ENCODE peak calls at places on chromosome 2, in five cellular contexts. One of them, this sample, is unnamed.

GRCh38 chr2:189047469-189047868 is 73.3 kb downstream of the COL3A1 start:
- DNase-seq in spleen: no peak
- DNase-seq in fibroblast of the aortic adventitia: no peak
- DNase-seq in Peyer's patch: no peak
- DNase-seq in tibial artery: no peak
- DNase-seq in this sample: no peak

GRCh38 chr2:224909885-224910517 is 132.3 kb downstream of the DOCK10 start:
- DNase-seq in spleen: no peak
- DNase-seq in fibroblast of the aortic adventitia: peak; percentile 92
- DNase-seq in Peyer's patch: no peak
- DNase-seq in tibial artery: peak; percentile 73
- DNase-seq in this sample: peak; percentile 82

GRCh38 chr2:190534310-190535118 is at the start of gene NEMP2:
- DNase-seq in spleen: peak; percentile 97
- DNase-seq in fibroblast of the aortic adventitia: peak; percentile 35
- DNase-seq in Peyer's patch: peak; percentile 75
- DNase-seq in tibial artery: peak; percentile 70
- DNase-seq in this sample: peak; percentile 58

GRCh38 chr2:213281156-213281555 is 3.1 kb upstream of the SPAG16 start:
- DNase-seq in spleen: no peak
- DNase-seq in fibroblast of the aortic adventitia: peak; percentile 71
- DNase-seq in Peyer's patch: no peak
- DNase-seq in tibial artery: no peak
- DNase-seq in this sample: peak; percentile 49

GRCh38 chr2:143564419-143564818 is 435.2 kb downstream of the ARHGAP15 start:
- DNase-seq in spleen: no peak
- DNase-seq in fibroblast of the aortic adventitia: no peak
- DNase-seq in Peyer's patch: no peak
- DNase-seq in tibial artery: no peak
- DNase-seq in this sample: no peak

GRCh38 chr2:187102381-187102780 is 253.4 kb upstream of the ZSWIM2 start:
- DNase-seq in spleen: no peak
- DNase-seq in fibroblast of the aortic adventitia: peak; percentile 51
- DNase-seq in Peyer's patch: no peak
- DNase-seq in tibial artery: no peak
- DNase-seq in this sample: peak; percentile 8

GRCh38 chr2:136058951-136059530 is 58.9 kb downstream of the CXCR4 start:
- DNase-seq in spleen: no peak
- DNase-seq in fibroblast of the aortic adventitia: no peak
- DNase-seq in Peyer's patch: no peak
- DNase-seq in tibial artery: no peak
- DNase-seq in this sample: no peak

GRCh38 chr2:124286089-124286783 is 261.1 kb downstream of the CNTNAP5 start:
- DNase-seq in spleen: no peak
- DNase-seq in fibroblast of the aortic adventitia: peak; percentile 23
- DNase-seq in Peyer's patch: no peak
- DNase-seq in tibial artery: no peak
- DNase-seq in this sample: no peak

GRCh38 chr2:200026312-200026711 is 70.9 kb downstream of the MAIP1 start:
- DNase-seq in spleen: no peak
- DNase-seq in fibroblast of the aortic adventitia: no peak
- DNase-seq in Peyer's patch: no peak
- DNase-seq in tibial artery: no peak
- DNase-seq in this sample: no peak

GRCh38 chr2:77807531-77808215 is 285.5 kb upstream of the LRRTM4 start:
- DNase-seq in spleen: no peak
- DNase-seq in fibroblast of the aortic adventitia: no peak
- DNase-seq in Peyer's patch: no peak
- DNase-seq in tibial artery: no peak
- DNase-seq in this sample: peak; percentile 0

GRCh38 chr2:6960659-6961058 is 43.4 kb downstream of the RNF144A start:
- DNase-seq in spleen: no peak
- DNase-seq in fibroblast of the aortic adventitia: peak; percentile 85
- DNase-seq in Peyer's patch: no peak
- DNase-seq in tibial artery: peak; percentile 51
- DNase-seq in this sample: peak; percentile 71

GRCh38 chr2:33366473-33366872 is 110.0 kb upstream of the RASGRP3 start:
- DNase-seq in spleen: no peak
- DNase-seq in fibroblast of the aortic adventitia: no peak
- DNase-seq in Peyer's patch: no peak
- DNase-seq in tibial artery: peak; percentile 47
- DNase-seq in this sample: peak; percentile 93

GRCh38 chr2:165471349-165471975 is 2.0 kb downstream of the CSRNP3 start:
- DNase-seq in spleen: no peak
- DNase-seq in fibroblast of the aortic adventitia: peak; percentile 25
- DNase-seq in Peyer's patch: no peak
- DNase-seq in tibial artery: no peak
- DNase-seq in this sample: peak; percentile 57

GRCh38 chr2:42965196-42965595 is 172.8 kb upstream of the HAAO start:
- DNase-seq in spleen: peak; percentile 18
- DNase-seq in fibroblast of the aortic adventitia: peak; percentile 68
- DNase-seq in Peyer's patch: no peak
- DNase-seq in tibial artery: no peak
- DNase-seq in this sample: no peak

GRCh38 chr2:69997296-69998184 is 36.1 kb upstream of the ASPRV1 start:
- DNase-seq in spleen: peak; percentile 86
- DNase-seq in fibroblast of the aortic adventitia: no peak
- DNase-seq in Peyer's patch: no peak
- DNase-seq in tibial artery: no peak
- DNase-seq in this sample: peak; percentile 58

GRCh38 chr2:3608373-3609278 is 13.7 kb downstream of the COLEC11 start:
- DNase-seq in spleen: peak; percentile 43
- DNase-seq in fibroblast of the aortic adventitia: no peak
- DNase-seq in Peyer's patch: no peak
- DNase-seq in tibial artery: no peak
- DNase-seq in this sample: no peak

GRCh38 chr2:159658887-159659437 is 42.6 kb upstream of the BAZ2B start:
- DNase-seq in spleen: no peak
- DNase-seq in fibroblast of the aortic adventitia: peak; percentile 89
- DNase-seq in Peyer's patch: no peak
- DNase-seq in tibial artery: peak; percentile 70
- DNase-seq in this sample: peak; percentile 58

GRCh38 chr2:216083464-216084279 is 2.0 kb downstream of the TMEM169 start:
- DNase-seq in spleen: no peak
- DNase-seq in fibroblast of the aortic adventitia: no peak
- DNase-seq in Peyer's patch: no peak
- DNase-seq in tibial artery: no peak
- DNase-seq in this sample: peak; percentile 98

GRCh38 chr2:167814881-167815718 is 432.3 kb downstream of the STK39 start:
- DNase-seq in spleen: no peak
- DNase-seq in fibroblast of the aortic adventitia: no peak
- DNase-seq in Peyer's patch: no peak
- DNase-seq in tibial artery: no peak
- DNase-seq in this sample: no peak

GRCh38 chr2:133525090-133525489 is 43.2 kb downstream of the NCKAP5 start:
- DNase-seq in spleen: no peak
- DNase-seq in fibroblast of the aortic adventitia: no peak
- DNase-seq in Peyer's patch: no peak
- DNase-seq in tibial artery: no peak
- DNase-seq in this sample: no peak

GRCh38 chr2:133523406-133523805 is 44.9 kb downstream of the NCKAP5 start:
- DNase-seq in spleen: no peak
- DNase-seq in fibroblast of the aortic adventitia: no peak
- DNase-seq in Peyer's patch: no peak
- DNase-seq in tibial artery: no peak
- DNase-seq in this sample: peak; percentile 17

GRCh38 chr2:133522204-133522603 is 46.1 kb downstream of the NCKAP5 start:
- DNase-seq in spleen: no peak
- DNase-seq in fibroblast of the aortic adventitia: no peak
- DNase-seq in Peyer's patch: no peak
- DNase-seq in tibial artery: no peak
- DNase-seq in this sample: no peak

GRCh38 chr2:133525751-133526467 is 42.4 kb downstream of the NCKAP5 start:
- DNase-seq in spleen: no peak
- DNase-seq in fibroblast of the aortic adventitia: no peak
- DNase-seq in Peyer's patch: no peak
- DNase-seq in tibial artery: no peak
- DNase-seq in this sample: no peak

DNA sequence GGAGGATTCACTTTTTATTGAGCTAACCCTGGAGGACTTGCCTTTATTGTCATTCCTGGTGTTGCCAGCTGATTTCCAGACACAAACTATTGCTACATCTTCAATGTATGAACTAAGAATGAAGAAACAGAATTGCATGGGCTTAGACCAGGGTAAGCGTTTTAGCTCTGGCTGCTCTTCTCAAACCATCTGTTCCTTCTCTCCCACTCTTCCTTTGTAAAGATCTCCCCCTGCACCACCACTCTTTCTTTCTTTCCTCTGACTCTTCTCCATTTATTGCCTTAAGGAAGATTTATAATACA is 41.8 kb downstream of the NCKAP5 start:
- DNase-seq in spleen: no peak
- DNase-seq in fibroblast of the aortic adventitia: no peak
- DNase-seq in Peyer's patch: no peak
- DNase-seq in tibial artery: no peak
- DNase-seq in this sample: no peak
- H3K4me3 ChIP-seq in spleen: no peak overlapping the region
- H3K4me3 ChIP-seq in fibroblast of the aortic adventitia: no peak overlapping the region
- H3K4me3 ChIP-seq in Peyer's patch: no peak overlapping the region
- H3K4me3 ChIP-seq in tibial artery: no peak overlapping the region
- H3K4me3 ChIP-seq in this sample: no peak overlapping the region

GRCh38 chr2:46439582-46439981 is 39.8 kb upstream of the TMEM247 start:
- DNase-seq in spleen: no peak
- DNase-seq in fibroblast of the aortic adventitia: no peak
- DNase-seq in Peyer's patch: no peak
- DNase-seq in tibial artery: no peak
- DNase-seq in this sample: no peak
- H3K4me3 ChIP-seq in spleen: no peak overlapping the region
- H3K4me3 ChIP-seq in fibroblast of the aortic adventitia: no peak overlapping the region
- H3K4me3 ChIP-seq in Peyer's patch: no peak overlapping the region
- H3K4me3 ChIP-seq in tibial artery: no peak overlapping the region
- H3K4me3 ChIP-seq in this sample: no peak overlapping the region

GRCh38 chr2:127413782-127414743 is 4.2 kb upstream of the PROC start:
- DNase-seq in spleen: no peak
- DNase-seq in fibroblast of the aortic adventitia: peak; percentile 65
- DNase-seq in Peyer's patch: no peak
- DNase-seq in tibial artery: no peak
- DNase-seq in this sample: peak; percentile 77

GRCh38 chr2:127416486-127417001 is 1.7 kb upstream of the PROC start:
- DNase-seq in spleen: no peak
- DNase-seq in fibroblast of the aortic adventitia: no peak
- DNase-seq in Peyer's patch: peak; percentile 38
- DNase-seq in tibial artery: no peak
- DNase-seq in this sample: no peak

GRCh38 chr2:127414855-127415592 is 3.2 kb upstream of the PROC start:
- DNase-seq in spleen: peak; percentile 64
- DNase-seq in fibroblast of the aortic adventitia: no peak
- DNase-seq in Peyer's patch: no peak
- DNase-seq in tibial artery: no peak
- DNase-seq in this sample: no peak

GRCh38 chr2:127417406-127417805 is 821 bp upstream of the PROC start:
- DNase-seq in spleen: no peak
- DNase-seq in fibroblast of the aortic adventitia: no peak
- DNase-seq in Peyer's patch: no peak
- DNase-seq in tibial artery: no peak
- DNase-seq in this sample: no peak

DNA sequence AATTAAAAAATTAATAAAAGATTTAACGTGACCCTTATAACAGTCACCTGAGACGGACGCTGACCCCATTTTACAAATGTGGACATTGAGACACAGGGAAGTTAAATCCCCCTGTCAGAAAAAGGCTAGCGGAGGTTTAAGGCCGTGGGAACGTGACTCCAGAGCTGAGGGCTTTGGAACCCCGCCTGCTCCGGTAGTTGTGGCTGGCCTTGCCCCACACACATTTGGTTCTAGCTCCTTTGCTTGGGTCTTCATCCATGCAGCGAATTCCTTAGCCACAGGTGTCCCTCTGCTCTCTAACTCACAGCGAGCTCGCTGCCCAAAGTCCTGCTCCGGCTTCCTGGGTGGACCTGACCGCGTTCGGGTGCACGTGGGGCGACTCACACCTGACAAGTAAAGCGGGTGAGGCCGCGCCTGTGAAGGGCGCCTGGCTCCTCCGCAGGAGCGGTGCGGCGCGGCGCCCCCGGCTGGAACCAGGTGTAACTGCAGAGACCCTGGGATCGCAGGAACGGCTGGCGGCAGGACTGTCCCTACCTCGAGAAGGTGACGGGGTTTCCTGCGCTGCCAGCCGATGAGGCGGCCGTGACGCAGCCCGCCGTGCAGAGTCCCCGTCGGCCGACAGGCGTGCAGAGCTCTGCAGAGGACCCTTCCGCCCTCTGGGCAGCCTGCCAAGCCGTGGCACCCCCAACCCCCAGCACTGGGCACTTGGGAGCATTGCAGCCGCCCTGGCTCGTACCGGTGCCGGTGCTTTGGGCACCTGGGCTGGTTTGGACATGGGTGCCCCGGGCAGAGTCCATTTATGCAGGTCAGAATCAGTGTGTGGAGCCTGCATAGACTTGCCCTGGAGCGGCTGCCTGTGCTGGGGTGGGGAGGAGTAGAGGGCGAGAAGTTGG is 2.4 kb upstream of the PROC start:
- DNase-seq in spleen: peak; percentile 95
- DNase-seq in fibroblast of the aortic adventitia: no peak
- DNase-seq in Peyer's patch: peak; percentile 76
- DNase-seq in tibial artery: no peak
- DNase-seq in this sample: peak; percentile 36
- H3K4me3 ChIP-seq in spleen: peak overlapping the region; percentile 38
- H3K4me3 ChIP-seq in fibroblast of the aortic adventitia: no peak overlapping the region
- H3K4me3 ChIP-seq in Peyer's patch: peak overlapping the region; percentile 63
- H3K4me3 ChIP-seq in tibial artery: peak overlapping the region; percentile 25
- H3K4me3 ChIP-seq in this sample: peak overlapping the region; percentile 30

GRCh38 chr2:66446178-66446860 is 11.4 kb downstream of the MEIS1 start:
- DNase-seq in spleen: no peak
- DNase-seq in fibroblast of the aortic adventitia: peak; percentile 86
- DNase-seq in Peyer's patch: no peak
- DNase-seq in tibial artery: no peak
- DNase-seq in this sample: peak; percentile 79
- H3K4me3 ChIP-seq in spleen: peak overlapping the region; percentile 29
- H3K4me3 ChIP-seq in fibroblast of the aortic adventitia: peak overlapping the region; percentile 71
- H3K4me3 ChIP-seq in Peyer's patch: peak overlapping the region; percentile 22
- H3K4me3 ChIP-seq in tibial artery: peak overlapping the region; percentile 31
- H3K4me3 ChIP-seq in this sample: peak overlapping the region; percentile 100

DNA sequence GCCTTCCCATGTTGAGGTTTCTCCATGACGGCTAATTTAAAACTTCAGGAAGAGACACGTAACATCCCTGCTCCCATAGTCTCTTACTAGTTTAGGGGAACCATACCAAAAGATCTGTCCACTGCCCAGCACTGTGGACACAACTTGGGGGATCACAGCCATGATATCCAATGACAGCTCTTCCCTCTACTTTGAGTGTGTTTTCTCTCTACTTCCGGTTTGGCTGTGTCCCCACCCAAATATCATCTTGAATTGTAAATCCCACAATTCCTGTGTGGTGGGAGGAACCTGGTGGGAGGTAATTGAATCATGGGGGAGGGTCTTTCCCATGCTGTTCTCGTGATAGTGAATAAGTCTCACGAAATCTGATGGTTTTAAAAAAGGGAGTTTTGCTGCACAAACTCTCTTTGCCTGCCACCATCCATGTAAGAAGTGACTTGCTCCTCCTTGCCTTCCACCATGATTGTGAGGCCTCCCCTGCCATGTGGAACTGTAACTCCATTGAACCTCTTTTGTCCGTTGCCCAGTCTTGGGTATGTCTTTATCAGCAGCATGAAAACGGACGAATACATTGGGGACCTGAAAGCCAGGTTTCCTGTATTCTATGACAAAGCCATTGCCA is 1.6 kb upstream of the MGAT4A start:
- DNase-seq in spleen: no peak
- DNase-seq in fibroblast of the aortic adventitia: no peak
- DNase-seq in Peyer's patch: no peak
- DNase-seq in tibial artery: no peak
- DNase-seq in this sample: no peak
- H3K4me3 ChIP-seq in spleen: peak overlapping the region; percentile 72
- H3K4me3 ChIP-seq in fibroblast of the aortic adventitia: no peak overlapping the region
- H3K4me3 ChIP-seq in Peyer's patch: peak overlapping the region; percentile 89
- H3K4me3 ChIP-seq in tibial artery: no peak overlapping the region
- H3K4me3 ChIP-seq in this sample: no peak overlapping the region

GRCh38 chr2:29011650-29012060 is 30.6 kb downstream of the TOGARAM2 start:
- DNase-seq in spleen: peak; percentile 92
- DNase-seq in fibroblast of the aortic adventitia: no peak
- DNase-seq in Peyer's patch: peak; percentile 80
- DNase-seq in tibial artery: no peak
- DNase-seq in this sample: peak; percentile 51
- H3K4me3 ChIP-seq in spleen: no peak overlapping the region
- H3K4me3 ChIP-seq in fibroblast of the aortic adventitia: no peak overlapping the region
- H3K4me3 ChIP-seq in Peyer's patch: no peak overlapping the region
- H3K4me3 ChIP-seq in tibial artery: no peak overlapping the region
- H3K4me3 ChIP-seq in this sample: no peak overlapping the region

This sample was measured in fibroblast of lung.